ENCODE peak calls at places on chromosomes 5 and 9, in ten cellular contexts. A, V, O, E, L, N, X, I, M and G are unnamed samples.

GRCh38 chr9:91589101-91589553 is 165.5 kb upstream of the NFIL3 start:
- DNase-seq in V (no peak), A (no peak), O (peak; percentile 88), E (no peak), N (peak; percentile 36), X (peak; percentile 18), L (peak; percentile 55), I (no peak), M (peak; percentile 51), G (no peak)

GRCh38 chr5:97478513-97478912 is 295.5 kb upstream of the RIOK2 start:
- DNase-seq in E (no peak), O (no peak), N (no peak), M (no peak), X (no peak), V (no peak), L (no peak), I (no peak), A (no peak), G (no peak)

GRCh38 chr5:90383903-90384302 is 25.7 kb downstream of the CETN3 start:
- DNase-seq in L (no peak), M (no peak), O (no peak), I (no peak), E (no peak), A (no peak), X (no peak), V (no peak), N (no peak), G (no peak)

GRCh38 chr5:54632131-54632551 is 114.6 kb downstream of the SNX18 start:
- DNase-seq in E (no peak), X (no peak), O (no peak), A (no peak), L (no peak), M (no peak), I (no peak), N (no peak), V (no peak), G (no peak)

GRCh38 chr5:169080352-169080938 is 220.5 kb downstream of the SLIT3 start:
- DNase-seq in I (no peak), L (no peak), O (no peak), N (peak; percentile 22), M (no peak), A (no peak), E (no peak), V (no peak), X (no peak), G (no peak)

GRCh38 chr9:78366827-78367226 is 69.9 kb downstream of the PSAT1 start:
- DNase-seq in N (no peak), M (no peak), O (no peak), A (no peak), X (no peak), I (no peak), V (no peak), L (no peak), E (no peak), G (no peak)

GRCh38 chr5:20347334-20347733 is 359.3 kb upstream of the CDH18 start:
- DNase-seq in O (no peak), X (no peak), L (no peak), E (no peak), M (no peak), V (no peak), A (no peak), N (no peak), I (no peak), G (no peak)

GRCh38 chr9:70438341-70438924 is 24.0 kb upstream of the KLF9 start:
- DNase-seq in I (no peak), O (peak; percentile 73), N (peak; percentile 82), E (no peak), X (peak; percentile 68), V (peak; percentile 82), A (no peak), L (peak; percentile 27), M (peak; percentile 79), G (no peak)

GRCh38 chr5:142829821-142830220 is 59.6 kb downstream of the ARHGAP26 start:
- DNase-seq in M (no peak), X (no peak), I (no peak), N (peak; percentile 30), V (no peak), A (no peak), L (peak; percentile 82), E (no peak), O (peak; percentile 26), G (no peak)

GRCh38 chr5:64784451-64785025 is 15.8 kb downstream of the CWC27 start:
- DNase-seq in E (peak; percentile 38), M (peak; percentile 93), V (peak; percentile 49), L (peak; percentile 88), N (peak; percentile 66), I (peak; percentile 57), X (peak; percentile 50), A (peak; percentile 60), O (peak; percentile 86), G (peak; percentile 72)

GRCh38 chr5:51465165-51465564 is 81.9 kb downstream of the ISL1 start:
- DNase-seq in O (no peak), L (no peak), I (no peak), V (no peak), A (peak; percentile 72), E (no peak), N (no peak), M (peak; percentile 57), X (no peak), G (no peak)

GRCh38 chr9:122145462-122145861 is 14.1 kb downstream of the NDUFA8 start:
- DNase-seq in N (no peak), O (no peak), A (no peak), E (no peak), I (no peak), V (no peak), M (no peak), L (no peak), X (no peak), G (no peak)
- H3K36me3 ChIP-seq in N (peaks cover 9% of the 10 kb centered on the region), O (peaks cover 27% of the 10 kb centered on the region), A (peaks cover 47% of the 10 kb centered on the region), E (no peaks in the 10 kb centered on the region), I (peaks cover 51% of the 10 kb centered on the region), V (peaks cover 49% of the 10 kb centered on the region), M (no peaks in the 10 kb centered on the region), L (peaks cover 4% of the 10 kb centered on the region), X (peaks cover 83% of the 10 kb centered on the region), G (peaks cover 7% of the 10 kb centered on the region)

GRCh38 chr5:158450761-158451160 is 591.8 kb upstream of the CLINT1 start:
- DNase-seq in E (no peak), V (no peak), A (no peak), X (no peak), N (no peak), I (no peak), L (no peak), O (peak; percentile 50), M (no peak), G (no peak)
- H3K36me3 ChIP-seq in E (no peaks in the 10 kb centered on the region), V (no peaks in the 10 kb centered on the region), A (no peaks in the 10 kb centered on the region), X (no peaks in the 10 kb centered on the region), N (no peaks in the 10 kb centered on the region), I (no peaks in the 10 kb centered on the region), L (no peaks in the 10 kb centered on the region), O (no peaks in the 10 kb centered on the region), M (no peaks in the 10 kb centered on the region), G (no peaks in the 10 kb centered on the region)

DNA sequence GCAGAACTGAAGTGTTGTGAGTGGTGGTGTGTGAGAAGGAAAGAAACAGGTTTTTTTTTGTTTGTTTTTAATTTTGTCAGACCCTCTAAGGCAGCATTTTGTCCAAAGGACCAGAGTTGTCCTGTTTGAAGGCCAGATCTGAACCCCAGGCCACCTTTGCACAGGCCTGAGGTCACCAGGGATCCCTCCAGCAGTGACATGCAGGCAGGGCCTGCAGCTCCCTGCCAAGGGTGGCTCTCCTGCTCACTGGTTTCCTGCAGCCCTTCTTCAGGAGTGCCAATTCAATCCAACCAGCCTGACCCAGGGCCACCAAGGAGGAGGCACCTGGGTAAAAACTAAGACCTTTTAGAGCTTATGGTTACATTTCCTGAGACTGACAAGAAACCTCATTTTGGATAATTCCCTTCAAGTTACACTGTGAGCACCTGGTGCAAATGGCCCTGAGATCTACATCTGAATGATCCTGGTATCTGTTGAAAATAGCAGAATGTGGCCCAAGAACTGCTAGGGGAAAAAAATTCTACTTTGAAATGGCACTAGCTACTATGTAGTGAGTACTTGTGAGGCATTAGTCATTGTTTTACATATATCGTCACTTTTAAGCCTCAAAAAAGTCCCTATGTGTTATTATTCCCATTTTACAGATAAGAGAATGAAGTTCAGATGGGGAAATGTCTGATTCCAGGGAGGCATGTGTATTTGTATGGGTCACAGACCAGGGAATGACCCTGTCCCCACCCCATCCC is 33.5 kb upstream of the SMU1 start:
- DNase-seq in X (no peak), I (no peak), N (no peak), L (no peak), E (no peak), A (no peak), V (no peak), O (no peak), M (peak; percentile 3), G (no peak)
- H3K36me3 ChIP-seq in X (peaks cover 51% of the 10 kb centered on the region), I (peaks cover 44% of the 10 kb centered on the region), N (peaks cover 30% of the 10 kb centered on the region), L (peaks cover 24% of the 10 kb centered on the region), E (peaks cover 3% of the 10 kb centered on the region), A (peaks cover 4% of the 10 kb centered on the region), V (peaks cover 35% of the 10 kb centered on the region), O (peaks cover 26% of the 10 kb centered on the region), M (no peaks in the 10 kb centered on the region), G (no peaks in the 10 kb centered on the region)

GRCh38 chr5:135341696-135342095 is 57.3 kb downstream of the MACROH2A1 start:
- DNase-seq in V (no peak), N (no peak), L (no peak), E (no peak), I (no peak), M (no peak), X (no peak), A (no peak), O (no peak), G (no peak)

GRCh38 chr5:135340568-135340967 is 58.5 kb downstream of the MACROH2A1 start:
- DNase-seq in A (no peak), N (no peak), E (no peak), O (no peak), M (no peak), X (no peak), L (no peak), I (no peak), V (no peak), G (no peak)

GRCh38 chr5:135339623-135340022 is 59.4 kb downstream of the MACROH2A1 start:
- DNase-seq in I (no peak), X (no peak), L (no peak), M (no peak), E (no peak), A (no peak), N (no peak), V (no peak), O (no peak), G (no peak)

GRCh38 chr5:135342227-135342859 is 56.7 kb downstream of the MACROH2A1 start:
- DNase-seq in I (no peak), L (no peak), V (no peak), E (no peak), O (no peak), N (no peak), M (no peak), A (no peak), X (no peak), G (no peak)

GRCh38 chr5:135341021-135341666 is 57.9 kb downstream of the MACROH2A1 start:
- DNase-seq in N (no peak), I (no peak), L (no peak), A (no peak), M (peak; percentile 57), V (no peak), O (no peak), E (no peak), X (no peak), G (peak; percentile 30)
- H3K36me3 ChIP-seq in N (peaks cover 40% of the 10 kb centered on the region), I (peaks cover 98% of the 10 kb centered on the region), L (peaks cover 34% of the 10 kb centered on the region), A (peaks cover 90% of the 10 kb centered on the region), M (no peaks in the 10 kb centered on the region), V (peaks cover 55% of the 10 kb centered on the region), O (peaks cover 82% of the 10 kb centered on the region), E (peaks cover 20% of the 10 kb centered on the region), X (peaks cover 97% of the 10 kb centered on the region), G (peaks cover 8% of the 10 kb centered on the region)